ENCODE peak calls at places on chromosome 15, in seven cellular contexts. One of them, this sample, is unnamed.

GRCh38 chr15:42111924-42112323 is 17.6 kb upstream of the PLA2G4D start:
- DNase-seq in HepG2: no peak
- DNase-seq in A549: no peak
- DNase-seq in IMR-90: no peak
- DNase-seq in uterus: no peak
- DNase-seq in stomach: no peak
- DNase-seq in GM12892: no peak
- DNase-seq in this sample: no peak

GRCh38 chr15:83340087-83340486 is 55.6 kb upstream of the BNC1 start:
- DNase-seq in HepG2: no peak
- DNase-seq in A549: no peak
- DNase-seq in IMR-90: no peak
- DNase-seq in uterus: no peak
- DNase-seq in stomach: no peak
- DNase-seq in GM12892: no peak
- DNase-seq in this sample: no peak

GRCh38 chr15:28043625-28044520 is 55.2 kb downstream of the OCA2 start:
- DNase-seq in HepG2: peak; percentile 12
- DNase-seq in A549: no peak
- DNase-seq in IMR-90: no peak
- DNase-seq in uterus: no peak
- DNase-seq in stomach: no peak
- DNase-seq in GM12892: no peak
- DNase-seq in this sample: no peak

GRCh38 chr15:85404156-85404921 is 23.9 kb downstream of the AKAP13 start:
- DNase-seq in HepG2: no peak
- DNase-seq in A549: no peak
- DNase-seq in IMR-90: no peak
- DNase-seq in uterus: no peak
- DNase-seq in stomach: no peak
- DNase-seq in GM12892: no peak
- DNase-seq in this sample: no peak

GRCh38 chr15:42084465-42085235 is 9.7 kb downstream of the PLA2G4D start:
- DNase-seq in HepG2: peak; percentile 46
- DNase-seq in A549: peak; percentile 52
- DNase-seq in IMR-90: peak; percentile 37
- DNase-seq in uterus: peak; percentile 62
- DNase-seq in stomach: peak; percentile 81
- DNase-seq in GM12892: peak; percentile 71
- DNase-seq in this sample: peak; percentile 53

GRCh38 chr15:90192961-90193786 is 8.0 kb upstream of the SEMA4B start:
- DNase-seq in HepG2: no peak
- DNase-seq in A549: no peak
- DNase-seq in IMR-90: peak; percentile 53
- DNase-seq in uterus: no peak
- DNase-seq in stomach: no peak
- DNase-seq in GM12892: no peak
- DNase-seq in this sample: no peak

GRCh38 chr15:51846463-51847230 is 17.2 kb downstream of the TMOD3 start:
- DNase-seq in HepG2: no peak
- DNase-seq in A549: peak; percentile 72
- DNase-seq in IMR-90: peak; percentile 62
- DNase-seq in uterus: no peak
- DNase-seq in stomach: no peak
- DNase-seq in GM12892: no peak
- DNase-seq in this sample: peak; percentile 49

GRCh38 chr15:40182358-40183029 is 21.6 kb downstream of the BUB1B start:
- DNase-seq in HepG2: no peak
- DNase-seq in A549: no peak
- DNase-seq in IMR-90: no peak
- DNase-seq in uterus: no peak
- DNase-seq in stomach: no peak
- DNase-seq in GM12892: no peak
- DNase-seq in this sample: no peak

GRCh38 chr15:68930268-68931022 is at the start of gene SPESP1:
- DNase-seq in HepG2: no peak
- DNase-seq in A549: no peak
- DNase-seq in IMR-90: peak; percentile 62
- DNase-seq in uterus: peak; percentile 52
- DNase-seq in stomach: peak; percentile 49
- DNase-seq in GM12892: no peak
- DNase-seq in this sample: peak; percentile 78

DNA sequence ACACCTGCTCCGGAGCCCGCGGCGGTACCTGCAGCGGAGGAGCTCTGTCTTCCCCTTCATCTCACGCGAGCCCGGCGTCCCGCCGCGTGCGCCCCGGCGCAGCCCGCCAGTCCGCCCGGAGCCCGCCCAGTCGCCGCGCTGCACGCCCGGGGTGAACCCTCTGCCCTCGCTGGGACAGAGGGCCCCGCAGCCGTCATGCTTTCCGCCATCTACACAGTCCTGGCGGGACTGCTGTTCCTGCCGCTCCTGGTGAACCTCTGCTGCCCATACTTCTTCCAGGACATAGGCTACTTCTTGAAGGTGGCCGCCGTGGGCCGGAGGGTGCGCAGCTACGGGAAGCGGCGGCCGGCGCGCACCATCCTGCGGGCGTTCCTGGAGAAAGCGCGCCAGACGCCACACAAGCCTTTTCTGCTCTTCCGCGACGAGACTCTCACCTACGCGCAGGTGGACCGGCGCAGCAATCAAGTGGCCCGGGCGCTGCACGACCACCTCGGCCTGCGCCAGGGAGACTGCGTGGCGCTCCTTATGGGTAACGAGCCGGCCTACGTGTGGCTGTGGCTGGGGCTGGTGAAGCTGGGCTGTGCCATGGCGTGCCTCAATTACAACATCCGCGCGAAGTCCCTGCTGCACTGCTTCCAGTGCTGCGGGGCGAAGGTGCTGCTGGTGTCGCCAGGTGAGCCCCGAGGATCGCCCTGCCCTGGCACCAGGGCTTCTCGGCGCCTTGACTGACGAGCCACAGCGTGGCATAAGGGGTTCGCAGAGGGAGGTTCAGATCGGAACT is 427 bp downstream of the SLC27A2 start:
- DNase-seq in HepG2: no peak
- DNase-seq in A549: peak; percentile 61
- DNase-seq in IMR-90: peak; percentile 15
- DNase-seq in uterus: no peak
- DNase-seq in stomach: peak; percentile 33
- DNase-seq in GM12892: peak; percentile 38
- DNase-seq in this sample: peak; percentile 76
- TF ChIP-seq POLR2A in HepG2: peak; percentile 60
- TF ChIP-seq POLR2A in A549: peak; percentile 11
- TF ChIP-seq POLR2A in IMR-90: no peak
- TF ChIP-seq POLR2A in uterus: no peak
- TF ChIP-seq POLR2A in stomach: no peak
- TF ChIP-seq POLR2A in GM12892: no peak
- TF ChIP-seq POLR2A in this sample: peak; percentile 31

GRCh38 chr15:88992912-88993376 is 79.8 kb upstream of the MFGE8 start:
- DNase-seq in HepG2: no peak
- DNase-seq in A549: no peak
- DNase-seq in IMR-90: no peak
- DNase-seq in uterus: no peak
- DNase-seq in stomach: no peak
- DNase-seq in GM12892: no peak
- DNase-seq in this sample: no peak
- TF ChIP-seq POLR2A in HepG2: no peak
- TF ChIP-seq POLR2A in A549: no peak
- TF ChIP-seq POLR2A in IMR-90: no peak
- TF ChIP-seq POLR2A in uterus: no peak
- TF ChIP-seq POLR2A in stomach: no peak
- TF ChIP-seq POLR2A in GM12892: no peak
- TF ChIP-seq POLR2A in this sample: no peak

DNA sequence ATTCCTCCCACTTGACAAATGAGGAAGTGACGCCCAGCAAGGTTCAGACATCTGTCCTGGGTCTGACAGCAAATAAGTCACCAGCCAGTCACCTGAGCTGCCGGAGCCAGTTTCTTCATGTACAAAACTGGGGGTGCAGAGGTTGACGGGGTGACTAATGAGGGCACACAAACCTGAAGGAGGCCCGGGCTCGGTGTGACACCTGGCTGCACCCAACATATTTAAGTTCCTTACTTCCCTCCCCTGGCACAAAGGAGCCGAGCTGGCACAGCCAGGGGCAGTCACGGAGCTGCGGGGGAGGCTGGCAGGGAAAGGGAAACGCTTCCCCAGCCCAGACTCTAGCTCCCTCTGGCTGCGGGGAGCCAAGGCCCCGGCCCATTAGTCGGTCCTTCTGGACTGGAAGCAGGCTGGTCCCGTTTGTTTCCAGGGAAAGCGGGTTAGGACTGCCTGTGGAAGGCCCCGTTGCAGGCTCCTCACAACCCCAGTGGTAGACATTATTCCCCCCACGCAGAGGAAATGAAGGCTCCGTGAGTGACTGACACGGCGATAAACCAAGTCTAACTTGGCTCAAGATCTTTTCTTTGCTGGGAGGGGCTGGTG is 2.3 kb downstream of the FBXL22 start:
- DNase-seq in HepG2: peak; percentile 34
- DNase-seq in A549: peak; percentile 72
- DNase-seq in IMR-90: no peak
- DNase-seq in uterus: peak; percentile 65
- DNase-seq in stomach: peak; percentile 88
- DNase-seq in GM12892: no peak
- DNase-seq in this sample: peak; percentile 37
- TF ChIP-seq POLR2A in HepG2: no peak
- TF ChIP-seq POLR2A in A549: no peak
- TF ChIP-seq POLR2A in IMR-90: no peak
- TF ChIP-seq POLR2A in uterus: no peak
- TF ChIP-seq POLR2A in stomach: no peak
- TF ChIP-seq POLR2A in GM12892: no peak
- TF ChIP-seq POLR2A in this sample: no peak

DNA sequence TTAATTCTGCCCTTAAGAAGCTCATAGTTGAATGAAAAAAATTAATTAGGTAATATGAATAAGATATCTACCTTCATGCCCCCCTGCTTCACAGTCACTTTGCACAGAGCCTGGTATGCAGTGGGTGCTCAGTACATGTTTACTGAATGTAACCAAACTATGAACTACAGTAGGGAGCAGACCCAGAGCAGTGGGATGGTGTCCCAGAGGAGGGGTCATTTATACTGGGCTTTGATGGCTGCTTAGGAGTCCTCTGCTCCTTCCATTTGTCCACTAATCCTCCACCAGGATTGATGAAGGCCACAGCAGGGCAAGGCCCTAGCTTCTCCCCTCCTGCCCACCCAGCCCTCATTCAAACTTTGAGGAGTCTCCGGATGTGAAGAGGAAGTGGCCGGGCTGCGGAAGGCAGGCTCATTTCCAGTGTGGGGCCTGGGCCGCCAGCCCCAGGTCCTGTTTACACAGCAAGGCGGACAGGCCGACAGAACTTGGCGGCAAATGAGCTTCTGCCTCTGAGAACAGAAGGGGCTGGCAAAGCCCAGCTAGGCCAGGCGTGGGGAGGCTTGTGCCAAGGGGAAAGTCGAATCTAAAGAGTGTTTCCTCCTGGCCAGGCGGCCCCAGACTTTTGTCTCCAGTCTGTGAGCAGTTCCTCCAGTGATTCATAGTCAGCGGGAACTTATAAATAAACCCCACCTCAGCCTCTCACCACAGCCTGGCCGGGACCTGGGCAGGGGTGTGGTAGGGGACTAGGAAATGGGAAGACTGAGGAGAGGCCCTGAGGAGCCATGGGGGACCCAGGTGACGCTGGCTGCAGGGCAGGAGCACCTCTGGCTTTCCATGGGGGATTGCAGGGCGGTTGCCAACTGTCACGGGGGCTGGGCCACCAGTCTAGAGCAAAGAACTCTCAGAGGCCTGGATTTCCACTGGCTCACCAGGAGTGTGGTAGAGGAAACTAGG is 51.6 kb upstream of the LCTL start:
- DNase-seq in HepG2: peak; percentile 36
- DNase-seq in A549: peak; percentile 48
- DNase-seq in IMR-90: peak; percentile 80
- DNase-seq in uterus: peak; percentile 44
- DNase-seq in stomach: peak; percentile 91
- DNase-seq in GM12892: no peak
- DNase-seq in this sample: peak; percentile 23
- TF ChIP-seq POLR2A in HepG2: no peak
- TF ChIP-seq POLR2A in A549: no peak
- TF ChIP-seq POLR2A in IMR-90: peak; percentile 52
- TF ChIP-seq POLR2A in uterus: no peak
- TF ChIP-seq POLR2A in stomach: no peak
- TF ChIP-seq POLR2A in GM12892: peak; percentile 40
- TF ChIP-seq POLR2A in this sample: no peak

GRCh38 chr15:30921781-30922371 is 18.2 kb downstream of the FAN1 start:
- DNase-seq in HepG2: no peak
- DNase-seq in A549: no peak
- DNase-seq in IMR-90: no peak
- DNase-seq in uterus: no peak
- DNase-seq in stomach: peak; percentile 54
- DNase-seq in GM12892: no peak
- DNase-seq in this sample: no peak
- TF ChIP-seq POLR2A in HepG2: no peak
- TF ChIP-seq POLR2A in A549: no peak
- TF ChIP-seq POLR2A in IMR-90: no peak
- TF ChIP-seq POLR2A in uterus: no peak
- TF ChIP-seq POLR2A in stomach: no peak
- TF ChIP-seq POLR2A in GM12892: no peak
- TF ChIP-seq POLR2A in this sample: no peak

GRCh38 chr15:101723161-101723873 is 956 bp downstream of the TARS3 start:
- DNase-seq in HepG2: no peak
- DNase-seq in A549: no peak
- DNase-seq in IMR-90: peak; percentile 26
- DNase-seq in uterus: no peak
- DNase-seq in stomach: no peak
- DNase-seq in GM12892: no peak
- DNase-seq in this sample: peak; percentile 55

GRCh38 chr15:101724675-101725005 is 367 bp upstream of the TARS3 start:
- DNase-seq in HepG2: no peak
- DNase-seq in A549: no peak
- DNase-seq in IMR-90: no peak
- DNase-seq in uterus: no peak
- DNase-seq in stomach: no peak
- DNase-seq in GM12892: no peak
- DNase-seq in this sample: no peak

GRCh38 chr15:101725073-101725472 is 800 bp upstream of the TARS3 start:
- DNase-seq in HepG2: no peak
- DNase-seq in A549: no peak
- DNase-seq in IMR-90: no peak
- DNase-seq in uterus: no peak
- DNase-seq in stomach: no peak
- DNase-seq in GM12892: no peak
- DNase-seq in this sample: no peak

GRCh38 chr15:101727186-101727585 is 2.9 kb upstream of the TARS3 start:
- DNase-seq in HepG2: no peak
- DNase-seq in A549: no peak
- DNase-seq in IMR-90: no peak
- DNase-seq in uterus: no peak
- DNase-seq in stomach: no peak
- DNase-seq in GM12892: no peak
- DNase-seq in this sample: peak; percentile 20

GRCh38 chr15:101723874-101724674 is at the start of gene TARS3:
- DNase-seq in HepG2: peak; percentile 82
- DNase-seq in A549: peak; percentile 94
- DNase-seq in IMR-90: peak; percentile 80
- DNase-seq in uterus: peak; percentile 94
- DNase-seq in stomach: peak; percentile 96
- DNase-seq in GM12892: peak; percentile 79
- DNase-seq in this sample: peak; percentile 96
- TF ChIP-seq POLR2A in HepG2: peak; percentile 96
- TF ChIP-seq POLR2A in A549: peak; percentile 98
- TF ChIP-seq POLR2A in IMR-90: peak; percentile 92
- TF ChIP-seq POLR2A in uterus: peak; percentile 93
- TF ChIP-seq POLR2A in stomach: no peak
- TF ChIP-seq POLR2A in GM12892: peak; percentile 81
- TF ChIP-seq POLR2A in this sample: peak; percentile 93